ENCODE peak calls at places on chromosomes 13 and 19, in eight cellular contexts. One of them, this sample, is unnamed.

GRCh38 chr19:39167461-39168257 is 29.1 kb upstream of the NCCRP1 start:
- DNase-seq in fibroblast of gingiva: no peak
- DNase-seq in colonic mucosa: peak
- DNase-seq in AG20443: no peak
- DNase-seq in progenitor cell of endocrine pancreas: peak
- DNase-seq in Caco-2: peak
- DNase-seq in memory B cell: no peak
- DNase-seq in activated CD8-positive, alpha-beta memory T cell treated with anti-CD3 and anti-CD28 coated beads for 1 hour: no peak
- DNase-seq in this sample: peak

GRCh38 chr13:89279374-89279773 is 1608.2 kb downstream of the SLITRK5 start:
- DNase-seq in AG20443: no peak
- DNase-seq in memory B cell: no peak
- DNase-seq in fibroblast of gingiva: no peak
- DNase-seq in progenitor cell of endocrine pancreas: no peak
- DNase-seq in Caco-2: no peak
- DNase-seq in activated CD8-positive, alpha-beta memory T cell treated with anti-CD3 and anti-CD28 coated beads for 1 hour: no peak
- DNase-seq in colonic mucosa: no peak
- DNase-seq in this sample: no peak

GRCh38 chr19:39381910-39382611 is 8.8 kb downstream of the PAF1 start:
- DNase-seq in fibroblast of gingiva: peak
- DNase-seq in Caco-2: no peak
- DNase-seq in progenitor cell of endocrine pancreas: no peak
- DNase-seq in activated CD8-positive, alpha-beta memory T cell treated with anti-CD3 and anti-CD28 coated beads for 1 hour: no peak
- DNase-seq in memory B cell: no peak
- DNase-seq in colonic mucosa: no peak
- DNase-seq in AG20443: no peak
- DNase-seq in this sample: no peak

GRCh38 chr19:35471946-35472345 is 18.3 kb downstream of the KRTDAP start:
- DNase-seq in Caco-2: no peak
- DNase-seq in progenitor cell of endocrine pancreas: no peak
- DNase-seq in activated CD8-positive, alpha-beta memory T cell treated with anti-CD3 and anti-CD28 coated beads for 1 hour: no peak
- DNase-seq in AG20443: no peak
- DNase-seq in memory B cell: no peak
- DNase-seq in fibroblast of gingiva: no peak
- DNase-seq in colonic mucosa: no peak
- DNase-seq in this sample: no peak

GRCh38 chr19:14979136-14979497 is 547 bp downstream of the SLC1A6 start:
- DNase-seq in AG20443: no peak
- DNase-seq in progenitor cell of endocrine pancreas: no peak
- DNase-seq in colonic mucosa: no peak
- DNase-seq in activated CD8-positive, alpha-beta memory T cell treated with anti-CD3 and anti-CD28 coated beads for 1 hour: no peak
- DNase-seq in Caco-2: no peak
- DNase-seq in fibroblast of gingiva: no peak
- DNase-seq in memory B cell: no peak
- DNase-seq in this sample: no peak

GRCh38 chr19:1856698-1857603 is 6.4 kb downstream of the KLF16 start:
- DNase-seq in fibroblast of gingiva: peak
- DNase-seq in activated CD8-positive, alpha-beta memory T cell treated with anti-CD3 and anti-CD28 coated beads for 1 hour: no peak
- DNase-seq in memory B cell: peak
- DNase-seq in AG20443: peak
- DNase-seq in colonic mucosa: peak
- DNase-seq in progenitor cell of endocrine pancreas: peak
- DNase-seq in Caco-2: no peak
- DNase-seq in this sample: peak

GRCh38 chr19:20245309-20245708 is 78.3 kb downstream of the ZNF486 start:
- DNase-seq in fibroblast of gingiva: no peak
- DNase-seq in colonic mucosa: no peak
- DNase-seq in memory B cell: no peak
- DNase-seq in progenitor cell of endocrine pancreas: no peak
- DNase-seq in AG20443: no peak
- DNase-seq in activated CD8-positive, alpha-beta memory T cell treated with anti-CD3 and anti-CD28 coated beads for 1 hour: no peak
- DNase-seq in Caco-2: no peak
- DNase-seq in this sample: no peak

GRCh38 chr13:102628559-102628958 is 31.8 kb downstream of the TPP2 start:
- DNase-seq in fibroblast of gingiva: no peak
- DNase-seq in Caco-2: no peak
- DNase-seq in AG20443: no peak
- DNase-seq in memory B cell: no peak
- DNase-seq in progenitor cell of endocrine pancreas: no peak
- DNase-seq in activated CD8-positive, alpha-beta memory T cell treated with anti-CD3 and anti-CD28 coated beads for 1 hour: no peak
- DNase-seq in colonic mucosa: no peak
- DNase-seq in this sample: no peak

This sample was measured in PC-9.